ENCODE peak calls at places on chromosomes 1 and 21, in seven cellular contexts. I is KBM-7; H is activated CD4-positive, alpha-beta memory T cell treated with anti-CD3 and anti-CD28 coated beads, Interleukin-2, amount 10 ng/mL, durations not matched to agents 7 days and 5 days; K is OCI-M1; D is stimulated activated CD4-positive, alpha-beta T cell treated with anti-CD3 and anti-CD28 coated beads, Interleukin-2, amount 100 ng/mL, for 48 hours; U is effector CD4-positive, alpha-beta T cell; P is tibial nerve. O is an unnamed sample.

GRCh38 chr1:83692524-83693336 is 306.2 kb downstream of the TTLL7 start:
- DNase-seq in P (no peak), D (no peak), U (no peak), K (no peak), I (no peak), H (no peak), O (no peak)

GRCh38 chr1:33402234-33402633 is 28.7 kb downstream of the PHC2 start:
- DNase-seq in U (no peak), D (no peak), K (no peak), I (no peak), H (no peak), P (no peak), O (no peak)

GRCh38 chr1:213989740-213990472 is 2.1 kb downstream of the PROX1 start:
- DNase-seq in U (no peak), D (no peak), H (no peak), I (no peak), K (no peak), P (no peak), O (no peak)

GRCh38 chr1:75587692-75588091 is 23.2 kb downstream of the SLC44A5 start:
- DNase-seq in D (no peak), K (no peak), H (no peak), P (no peak), I (no peak), U (no peak), O (no peak)

GRCh38 chr1:199404976-199405375 is 622.5 kb upstream of the NR5A2 start:
- DNase-seq in P (no peak), I (no peak), D (no peak), K (no peak), H (no peak), U (no peak), O (no peak)

GRCh38 chr1:173128737-173129136 is 78.0 kb upstream of the TNFSF18 start:
- DNase-seq in K (no peak), D (no peak), H (no peak), I (no peak), P (no peak), U (no peak), O (no peak)

GRCh38 chr1:61641578-61642336 is 83.2 kb downstream of the TM2D1 start:
- DNase-seq in I (peak), D (peak), P (peak), K (peak), U (peak), H (peak), O (peak)

GRCh38 chr1:93908394-93909145 is 660 bp downstream of the GCLM start:
- DNase-seq in D (peak), K (peak), I (peak), H (peak), U (peak), P (no peak), O (peak)

GRCh38 chr1:210239295-210240155 is 6.9 kb downstream of the SERTAD4 start:
- DNase-seq in H (no peak), K (peak), I (no peak), P (no peak), D (no peak), U (no peak), O (no peak)

GRCh38 chr1:40314721-40315238 is 2.3 kb downstream of the COL9A2 start:
- DNase-seq in D (no peak), H (no peak), U (no peak), I (no peak), K (no peak), P (no peak), O (no peak)

GRCh38 chr1:165407398-165407797 is 37.5 kb downstream of the RXRG start:
- DNase-seq in D (no peak), U (no peak), I (no peak), H (no peak), K (no peak), P (no peak), O (no peak)

GRCh38 chr1:221045842-221046831 is 166.9 kb downstream of the HLX start:
- DNase-seq in U (no peak), I (peak), P (no peak), D (no peak), K (peak), H (no peak), O (no peak)

GRCh38 chr21:46297311-46298082 is 11.4 kb downstream of the YBEY start:
- DNase-seq in I (no peak), K (no peak), D (no peak), U (no peak), H (no peak), P (no peak), O (peak)

GRCh38 chr1:234608720-234609527 is 1.1 kb downstream of the IRF2BP2 start:
- DNase-seq in P (no peak), K (peak), H (peak), D (peak), U (peak), I (peak), O (peak)

GRCh38 chr1:15246960-15247614 is at the start of gene FHAD1:
- DNase-seq in U (no peak), D (peak), K (no peak), H (peak), I (no peak), P (no peak), O (peak)

GRCh38 chr1:31122101-31122735 is 56.7 kb upstream of the PUM1 start:
- DNase-seq in I (no peak), D (no peak), H (no peak), K (no peak), U (no peak), P (no peak), O (no peak)

GRCh38 chr1:211349730-211350129 is 23.1 kb downstream of the TRAF5 start:
- DNase-seq in U (no peak), P (no peak), H (no peak), D (no peak), K (no peak), I (no peak), O (no peak)

GRCh38 chr1:2875677-2876531 is 74.4 kb upstream of the TTC34 start:
- DNase-seq in U (no peak), K (no peak), H (no peak), P (no peak), I (no peak), D (no peak), O (no peak)

GRCh38 chr1:202588644-202589189 is 121.5 kb downstream of the SYT2 start:
- DNase-seq in U (no peak), D (no peak), P (no peak), I (no peak), K (no peak), H (no peak), O (no peak)

GRCh38 chr1:56527548-56528302 is 51.6 kb downstream of the PLPP3 start:
- DNase-seq in I (no peak), H (no peak), K (no peak), P (no peak), D (no peak), U (no peak), O (no peak)